ENCODE peak calls at places on chromosome 11, in nine cellular contexts. C, A, B, E, J, O, F, W and L are unnamed samples.

GRCh38 chr11:14029971-14030531 is 67.5 kb downstream of the SPON1 start:
- DNase-seq in J (peak), F (peak), O (no peak), C (peak), A (no peak), E (no peak), W (peak), B (peak), L (no peak)

GRCh38 chr11:3905080-3905953 is 49.9 kb downstream of the STIM1 start:
- DNase-seq in A (no peak), F (peak), B (no peak), C (peak), J (peak), O (peak), E (peak), W (peak), L (no peak)

GRCh38 chr11:65858354-65859133 is 564 bp upstream of the CFL1 start:
- DNase-seq in A (no peak), B (no peak), J (no peak), W (no peak), O (no peak), E (no peak), C (no peak), F (no peak), L (no peak)

GRCh38 chr11:17750817-17751165 is 16.2 kb downstream of the KCNC1 start:
- DNase-seq in W (no peak), F (no peak), O (no peak), B (no peak), E (no peak), J (no peak), C (no peak), A (no peak), L (no peak)

GRCh38 chr11:96311120-96311568 is 31.9 kb downstream of the MAML2 start:
- DNase-seq in E (no peak), F (peak), O (no peak), B (no peak), J (peak), W (no peak), A (no peak), C (no peak), L (no peak)

GRCh38 chr11:117194267-117194666 is 4.9 kb upstream of the TAGLN start:
- DNase-seq in O (no peak), E (no peak), J (no peak), B (no peak), C (no peak), F (no peak), A (no peak), W (no peak), L (no peak)

GRCh38 chr11:73233211-73233610 is 15.1 kb downstream of the P2RY2 start:
- DNase-seq in B (no peak), O (no peak), J (no peak), E (no peak), W (no peak), F (no peak), C (no peak), A (no peak), L (no peak)

GRCh38 chr11:13745165-13745564 is 76.7 kb downstream of the FAR1 start:
- DNase-seq in A (no peak), O (no peak), E (no peak), F (no peak), W (no peak), C (no peak), B (no peak), J (no peak), L (no peak)

GRCh38 chr11:55994525-55994924 is at the start of gene OR5F1:
- DNase-seq in F (no peak), O (no peak), C (no peak), B (no peak), E (no peak), J (no peak), A (no peak), W (no peak), L (no peak)

GRCh38 chr11:40401132-40401853 is 1058.2 kb downstream of the LRRC4C start:
- DNase-seq in J (no peak), F (no peak), B (no peak), O (no peak), C (no peak), A (no peak), E (no peak), W (no peak), L (no peak)
- TF ChIP-seq CTCF in J (no peak), F (no peak), B (no peak), O (no peak), C (no peak), A (no peak), E (no peak), W (no peak), L (no peak)

DNA sequence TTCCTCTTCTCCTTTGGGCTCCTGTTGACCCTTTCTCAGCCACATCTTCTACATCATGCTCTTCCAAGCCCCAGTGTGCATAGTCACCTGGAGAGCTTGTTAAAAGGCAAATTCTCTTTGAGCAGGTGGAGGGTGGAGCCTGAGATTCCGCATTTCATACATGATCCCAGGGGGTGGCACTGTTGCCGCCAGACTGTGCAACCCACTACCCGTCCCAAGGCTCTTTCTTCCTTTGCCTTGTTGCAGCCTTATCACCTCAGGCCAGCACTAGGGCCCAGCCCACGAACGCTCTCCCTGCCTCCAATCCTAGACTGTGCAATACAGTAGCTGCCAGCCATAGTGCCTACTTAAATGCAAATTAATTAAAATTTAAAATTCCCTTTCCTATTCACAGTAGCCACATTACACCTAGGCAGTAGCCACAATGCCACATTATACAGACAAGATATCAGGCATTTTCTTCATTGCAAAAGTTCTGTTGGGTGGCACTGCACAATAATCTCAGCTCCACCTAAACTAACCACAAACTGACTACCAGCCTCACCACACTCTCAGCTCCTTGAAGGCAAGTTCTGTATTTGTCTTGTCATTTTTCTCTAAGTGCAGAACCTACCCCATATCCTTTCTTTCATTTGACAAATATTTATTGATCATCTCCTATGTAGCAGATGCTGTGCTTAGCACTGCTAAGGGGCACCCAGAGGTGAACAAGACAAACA is 4.6 kb upstream of the KCNJ5 start:
- DNase-seq in C (peak), B (no peak), E (no peak), W (no peak), A (no peak), J (no peak), F (no peak), O (no peak), L (peak)
- TF ChIP-seq CTCF in C (no peak), B (no peak), E (peak), W (peak), A (peak), J (no peak), F (peak), O (no peak), L (no peak)

GRCh38 chr11:98874050-98874449 is 146.7 kb upstream of the CNTN5 start:
- DNase-seq in A (no peak), W (no peak), F (no peak), B (no peak), J (no peak), O (no peak), E (no peak), C (no peak), L (no peak)
- TF ChIP-seq CTCF in A (no peak), W (no peak), F (no peak), B (no peak), J (no peak), O (no peak), E (no peak), C (no peak), L (no peak)

GRCh38 chr11:106137061-106137460 is 59.6 kb downstream of the AASDHPPT start:
- DNase-seq in J (no peak), W (no peak), O (no peak), C (no peak), B (no peak), F (no peak), E (no peak), A (no peak), L (no peak)

GRCh38 chr11:106131998-106132397 is 54.5 kb downstream of the AASDHPPT start:
- DNase-seq in O (no peak), J (no peak), W (no peak), A (no peak), F (no peak), C (no peak), B (no peak), E (no peak), L (no peak)

GRCh38 chr11:106132582-106133354 is 55.3 kb downstream of the AASDHPPT start:
- DNase-seq in W (no peak), C (no peak), F (no peak), E (no peak), B (no peak), A (no peak), J (no peak), O (no peak), L (no peak)

GRCh38 chr11:106137758-106138157 is 60.3 kb downstream of the AASDHPPT start:
- DNase-seq in C (no peak), W (no peak), F (no peak), B (no peak), E (no peak), A (no peak), O (no peak), J (no peak), L (no peak)

GRCh38 chr11:106133529-106133928 is 56.1 kb downstream of the AASDHPPT start:
- DNase-seq in C (no peak), B (no peak), J (no peak), O (no peak), A (no peak), F (no peak), E (peak), W (no peak), L (no peak)
- TF ChIP-seq CTCF in C (no peak), B (no peak), J (peak), O (no peak), A (peak), F (peak), E (no peak), W (no peak), L (no peak)